ENCODE peak calls at places on chromosomes 6 and 20, in ten cellular contexts. One of them, this sample, is unnamed.

GRCh38 chr20:63702751-63703470 is 4.9 kb downstream of the ARFRP1 start:
- DNase-seq in epithelial cell of proximal tubule: no peak
- DNase-seq in spleen: no peak
- DNase-seq in suprapubic skin: peak
- DNase-seq in AG04450: no peak
- DNase-seq in brain microvascular endothelial cell: no peak
- DNase-seq in NT2/D1: no peak
- DNase-seq in GM12878: no peak
- DNase-seq in left ventricle myocardium inferior: no peak
- DNase-seq in uterus: no peak
- DNase-seq in this sample: no peak

GRCh38 chr6:159059099-159059498 is 14.3 kb upstream of the TAGAP start:
- DNase-seq in epithelial cell of proximal tubule: no peak
- DNase-seq in spleen: no peak
- DNase-seq in suprapubic skin: no peak
- DNase-seq in AG04450: no peak
- DNase-seq in brain microvascular endothelial cell: no peak
- DNase-seq in NT2/D1: no peak
- DNase-seq in GM12878: no peak
- DNase-seq in left ventricle myocardium inferior: no peak
- DNase-seq in uterus: no peak
- DNase-seq in this sample: no peak

GRCh38 chr6:30684386-30685156 is 1.9 kb downstream of the PPP1R18 start:
- DNase-seq in epithelial cell of proximal tubule: no peak
- DNase-seq in spleen: peak
- DNase-seq in suprapubic skin: no peak
- DNase-seq in AG04450: no peak
- DNase-seq in brain microvascular endothelial cell: no peak
- DNase-seq in NT2/D1: no peak
- DNase-seq in GM12878: no peak
- DNase-seq in left ventricle myocardium inferior: peak
- DNase-seq in uterus: peak
- DNase-seq in this sample: peak

GRCh38 chr6:22071655-22072054 is 225.2 kb downstream of the PRL start:
- DNase-seq in epithelial cell of proximal tubule: no peak
- DNase-seq in spleen: no peak
- DNase-seq in suprapubic skin: no peak
- DNase-seq in AG04450: no peak
- DNase-seq in brain microvascular endothelial cell: peak
- DNase-seq in NT2/D1: no peak
- DNase-seq in GM12878: no peak
- DNase-seq in left ventricle myocardium inferior: peak
- DNase-seq in uterus: peak
- DNase-seq in this sample: peak

GRCh38 chr6:4209201-4209600 is 73.8 kb upstream of the ECI2 start:
- DNase-seq in epithelial cell of proximal tubule: no peak
- DNase-seq in spleen: no peak
- DNase-seq in suprapubic skin: no peak
- DNase-seq in AG04450: no peak
- DNase-seq in brain microvascular endothelial cell: no peak
- DNase-seq in NT2/D1: no peak
- DNase-seq in GM12878: no peak
- DNase-seq in left ventricle myocardium inferior: no peak
- DNase-seq in uterus: no peak
- DNase-seq in this sample: no peak

GRCh38 chr6:141675957-141676356 is 456.8 kb upstream of the GJE1 start:
- DNase-seq in epithelial cell of proximal tubule: no peak
- DNase-seq in spleen: no peak
- DNase-seq in suprapubic skin: no peak
- DNase-seq in AG04450: no peak
- DNase-seq in brain microvascular endothelial cell: no peak
- DNase-seq in NT2/D1: no peak
- DNase-seq in GM12878: no peak
- DNase-seq in left ventricle myocardium inferior: no peak
- DNase-seq in uterus: no peak
- DNase-seq in this sample: no peak

GRCh38 chr20:9514461-9515210 is at the start of gene LAMP5:
- DNase-seq in epithelial cell of proximal tubule: no peak
- DNase-seq in spleen: no peak
- DNase-seq in suprapubic skin: no peak
- DNase-seq in AG04450: no peak
- DNase-seq in brain microvascular endothelial cell: peak
- DNase-seq in NT2/D1: peak
- DNase-seq in GM12878: no peak
- DNase-seq in left ventricle myocardium inferior: no peak
- DNase-seq in uterus: no peak
- DNase-seq in this sample: peak

GRCh38 chr6:10472634-10473033 is 48.5 kb upstream of the GCNT2 start:
- DNase-seq in epithelial cell of proximal tubule: no peak
- DNase-seq in spleen: no peak
- DNase-seq in suprapubic skin: no peak
- DNase-seq in AG04450: no peak
- DNase-seq in brain microvascular endothelial cell: no peak
- DNase-seq in NT2/D1: no peak
- DNase-seq in GM12878: no peak
- DNase-seq in left ventricle myocardium inferior: no peak
- DNase-seq in uterus: no peak
- DNase-seq in this sample: no peak

GRCh38 chr6:104483225-104483834 is 376.4 kb downstream of the HACE1 start:
- DNase-seq in epithelial cell of proximal tubule: no peak
- DNase-seq in spleen: no peak
- DNase-seq in suprapubic skin: no peak
- DNase-seq in AG04450: no peak
- DNase-seq in brain microvascular endothelial cell: no peak
- DNase-seq in NT2/D1: no peak
- DNase-seq in GM12878: no peak
- DNase-seq in left ventricle myocardium inferior: no peak
- DNase-seq in uterus: no peak
- DNase-seq in this sample: no peak

GRCh38 chr6:107657755-107658461 is 166.2 kb downstream of the SCML4 start:
- DNase-seq in epithelial cell of proximal tubule: no peak
- DNase-seq in spleen: peak
- DNase-seq in suprapubic skin: no peak
- DNase-seq in AG04450: peak
- DNase-seq in brain microvascular endothelial cell: peak
- DNase-seq in NT2/D1: no peak
- DNase-seq in GM12878: peak
- DNase-seq in left ventricle myocardium inferior: peak
- DNase-seq in uterus: peak
- DNase-seq in this sample: peak
- H3K4me3 ChIP-seq in epithelial cell of proximal tubule: no peak
- H3K4me3 ChIP-seq in spleen: no peak
- H3K4me3 ChIP-seq in suprapubic skin: no peak
- H3K4me3 ChIP-seq in AG04450: peak
- H3K4me3 ChIP-seq in brain microvascular endothelial cell: peak
- H3K4me3 ChIP-seq in NT2/D1: no peak
- H3K4me3 ChIP-seq in GM12878: peak
- H3K4me3 ChIP-seq in left ventricle myocardium inferior: peak
- H3K4me3 ChIP-seq in uterus: no peak
- H3K4me3 ChIP-seq in this sample: peak

DNA sequence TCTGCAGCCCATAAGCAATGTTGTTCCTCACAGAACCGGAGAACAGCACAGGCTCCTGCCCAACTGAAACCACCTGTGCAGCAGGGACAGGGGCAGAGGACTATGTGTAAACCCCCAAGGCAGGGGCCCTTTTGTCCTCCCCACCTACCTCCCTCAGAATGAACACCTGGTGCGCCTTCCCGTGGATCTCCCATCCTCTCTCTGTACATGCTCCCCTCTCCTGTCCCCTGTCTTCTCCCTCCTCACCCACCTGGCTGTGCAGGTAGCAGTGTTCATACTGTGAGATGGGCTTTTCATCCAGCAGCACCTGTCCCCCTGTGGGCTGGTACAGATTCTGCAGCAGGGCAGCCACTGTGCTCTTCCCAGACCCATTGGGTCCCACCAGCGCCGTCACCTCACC is 8.5 kb downstream of the TAP2 start:
- DNase-seq in epithelial cell of proximal tubule: no peak
- DNase-seq in spleen: no peak
- DNase-seq in suprapubic skin: no peak
- DNase-seq in AG04450: no peak
- DNase-seq in brain microvascular endothelial cell: no peak
- DNase-seq in NT2/D1: no peak
- DNase-seq in GM12878: no peak
- DNase-seq in left ventricle myocardium inferior: no peak
- DNase-seq in uterus: no peak
- DNase-seq in this sample: no peak
- H3K4me3 ChIP-seq in epithelial cell of proximal tubule: no peak
- H3K4me3 ChIP-seq in spleen: no peak
- H3K4me3 ChIP-seq in suprapubic skin: no peak
- H3K4me3 ChIP-seq in AG04450: no peak
- H3K4me3 ChIP-seq in brain microvascular endothelial cell: no peak
- H3K4me3 ChIP-seq in NT2/D1: no peak
- H3K4me3 ChIP-seq in GM12878: no peak
- H3K4me3 ChIP-seq in left ventricle myocardium inferior: no peak
- H3K4me3 ChIP-seq in uterus: no peak
- H3K4me3 ChIP-seq in this sample: no peak

DNA sequence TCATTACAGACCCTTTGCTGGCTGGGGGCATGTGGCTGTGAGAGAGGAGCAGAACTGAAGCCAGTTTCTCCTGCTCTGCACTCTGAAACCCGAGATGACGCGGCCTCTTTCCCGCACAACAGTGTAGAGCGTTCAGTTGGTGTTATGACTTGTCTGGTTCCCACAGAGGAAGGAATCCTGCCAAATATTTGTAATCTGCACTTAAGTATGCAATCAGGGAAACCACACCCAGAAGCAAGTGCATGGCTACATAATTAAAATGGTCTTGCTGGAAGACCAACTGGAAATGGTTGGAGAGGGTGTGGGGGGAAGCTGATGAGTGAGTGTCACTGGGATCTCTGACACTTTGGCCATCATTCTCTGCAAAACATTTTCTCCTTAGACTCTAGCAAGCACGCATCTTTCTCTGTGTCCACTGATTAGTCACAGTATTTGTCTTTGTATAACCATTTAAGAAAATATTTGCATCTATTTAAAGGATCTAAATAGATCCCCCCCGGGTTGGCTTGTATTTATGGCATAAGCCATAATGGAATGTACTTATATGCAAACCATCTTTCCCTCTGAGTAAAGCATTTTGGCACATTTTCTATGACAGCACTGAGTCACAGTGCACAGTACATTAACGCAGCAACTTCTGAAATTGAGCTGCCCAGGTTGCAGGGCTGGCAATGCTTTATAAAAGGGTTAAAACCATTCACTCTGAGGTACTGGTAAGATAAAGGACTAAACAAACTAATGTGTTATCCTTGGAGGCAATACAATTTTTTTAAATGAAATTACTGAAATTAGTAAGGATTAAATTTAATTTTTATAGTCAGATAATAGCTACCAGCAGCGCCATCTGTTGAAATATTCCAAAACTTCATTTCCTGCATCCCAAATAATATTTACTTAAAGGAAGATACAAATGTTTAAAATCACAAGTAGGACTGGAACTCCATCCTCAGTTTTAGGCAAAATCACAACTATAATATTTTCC is 76.7 kb downstream of the FOXC1 start:
- DNase-seq in epithelial cell of proximal tubule: peak
- DNase-seq in spleen: no peak
- DNase-seq in suprapubic skin: no peak
- DNase-seq in AG04450: peak
- DNase-seq in brain microvascular endothelial cell: peak
- DNase-seq in NT2/D1: no peak
- DNase-seq in GM12878: no peak
- DNase-seq in left ventricle myocardium inferior: peak
- DNase-seq in uterus: no peak
- DNase-seq in this sample: peak
- H3K4me3 ChIP-seq in epithelial cell of proximal tubule: no peak
- H3K4me3 ChIP-seq in spleen: no peak
- H3K4me3 ChIP-seq in suprapubic skin: no peak
- H3K4me3 ChIP-seq in AG04450: peak
- H3K4me3 ChIP-seq in brain microvascular endothelial cell: no peak
- H3K4me3 ChIP-seq in NT2/D1: no peak
- H3K4me3 ChIP-seq in GM12878: no peak
- H3K4me3 ChIP-seq in left ventricle myocardium inferior: no peak
- H3K4me3 ChIP-seq in uterus: no peak
- H3K4me3 ChIP-seq in this sample: no peak

GRCh38 chr6:61558796-61559195 is 727.2 kb downstream of the KHDRBS2 start:
- DNase-seq in epithelial cell of proximal tubule: no peak
- DNase-seq in spleen: no peak
- DNase-seq in suprapubic skin: no peak
- DNase-seq in AG04450: no peak
- DNase-seq in brain microvascular endothelial cell: no peak
- DNase-seq in NT2/D1: no peak
- DNase-seq in GM12878: no peak
- DNase-seq in left ventricle myocardium inferior: no peak
- DNase-seq in uterus: no peak
- DNase-seq in this sample: no peak

DNA sequence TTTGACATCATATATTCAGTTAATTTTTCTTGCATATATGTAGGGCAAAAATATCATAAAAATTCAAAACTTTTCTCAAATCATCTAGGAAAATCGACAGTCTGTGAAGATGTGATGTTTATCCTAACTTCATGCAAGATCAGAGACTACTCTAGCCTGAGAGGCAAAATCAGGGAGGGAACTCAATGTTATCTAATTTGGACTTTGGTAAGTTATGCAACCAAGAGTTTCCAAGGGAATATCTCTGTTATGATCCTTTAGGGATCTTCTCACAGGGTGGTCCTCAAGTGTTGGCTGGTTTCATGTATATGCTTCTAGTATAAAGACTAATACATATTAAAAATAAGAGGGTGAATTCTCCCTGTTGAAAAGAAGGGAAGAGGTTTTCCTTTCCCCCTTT is 723.9 kb downstream of the KHDRBS2 start:
- DNase-seq in epithelial cell of proximal tubule: no peak
- DNase-seq in spleen: no peak
- DNase-seq in suprapubic skin: no peak
- DNase-seq in AG04450: no peak
- DNase-seq in brain microvascular endothelial cell: no peak
- DNase-seq in NT2/D1: no peak
- DNase-seq in GM12878: no peak
- DNase-seq in left ventricle myocardium inferior: no peak
- DNase-seq in uterus: no peak
- DNase-seq in this sample: no peak
- H3K4me3 ChIP-seq in epithelial cell of proximal tubule: no peak
- H3K4me3 ChIP-seq in spleen: no peak
- H3K4me3 ChIP-seq in suprapubic skin: no peak
- H3K4me3 ChIP-seq in AG04450: no peak
- H3K4me3 ChIP-seq in brain microvascular endothelial cell: no peak
- H3K4me3 ChIP-seq in NT2/D1: no peak
- H3K4me3 ChIP-seq in GM12878: no peak
- H3K4me3 ChIP-seq in left ventricle myocardium inferior: no peak
- H3K4me3 ChIP-seq in uterus: no peak
- H3K4me3 ChIP-seq in this sample: no peak

GRCh38 chr20:58075980-58076749 is 152.3 kb downstream of the ANKRD60 start:
- DNase-seq in epithelial cell of proximal tubule: no peak
- DNase-seq in spleen: no peak
- DNase-seq in suprapubic skin: no peak
- DNase-seq in AG04450: no peak
- DNase-seq in brain microvascular endothelial cell: no peak
- DNase-seq in NT2/D1: no peak
- DNase-seq in GM12878: no peak
- DNase-seq in left ventricle myocardium inferior: no peak
- DNase-seq in uterus: peak
- DNase-seq in this sample: no peak
- H3K4me3 ChIP-seq in epithelial cell of proximal tubule: no peak
- H3K4me3 ChIP-seq in spleen: no peak
- H3K4me3 ChIP-seq in suprapubic skin: no peak
- H3K4me3 ChIP-seq in AG04450: no peak
- H3K4me3 ChIP-seq in brain microvascular endothelial cell: no peak
- H3K4me3 ChIP-seq in NT2/D1: no peak
- H3K4me3 ChIP-seq in GM12878: no peak
- H3K4me3 ChIP-seq in left ventricle myocardium inferior: no peak
- H3K4me3 ChIP-seq in uterus: no peak
- H3K4me3 ChIP-seq in this sample: no peak

GRCh38 chr6:44468835-44469234 is 81.3 kb downstream of the CDC5L start:
- DNase-seq in epithelial cell of proximal tubule: no peak
- DNase-seq in spleen: no peak
- DNase-seq in suprapubic skin: no peak
- DNase-seq in AG04450: no peak
- DNase-seq in brain microvascular endothelial cell: no peak
- DNase-seq in NT2/D1: no peak
- DNase-seq in GM12878: no peak
- DNase-seq in left ventricle myocardium inferior: no peak
- DNase-seq in uterus: no peak
- DNase-seq in this sample: no peak
- H3K4me3 ChIP-seq in epithelial cell of proximal tubule: no peak
- H3K4me3 ChIP-seq in spleen: no peak
- H3K4me3 ChIP-seq in suprapubic skin: no peak
- H3K4me3 ChIP-seq in AG04450: no peak
- H3K4me3 ChIP-seq in brain microvascular endothelial cell: no peak
- H3K4me3 ChIP-seq in NT2/D1: no peak
- H3K4me3 ChIP-seq in GM12878: no peak
- H3K4me3 ChIP-seq in left ventricle myocardium inferior: no peak
- H3K4me3 ChIP-seq in uterus: no peak
- H3K4me3 ChIP-seq in this sample: no peak

This sample was measured in MG63.